ENCODE peak calls at places on chromosome 19, in seven cellular contexts. M is HFF-Myc, F is mesendoderm, A is retinal pigment epithelial cell, U is lower lobe of right lung, E is trophoblast cell, C is WERI-Rb-1. S is an unnamed sample.

GRCh38 chr19:13401388-13401787 is 104.9 kb downstream of the CACNA1A start:
- DNase-seq in M (peak), F (peak), A (no peak), U (no peak), E (no peak), C (no peak), S (peak)

GRCh38 chr19:28075229-28075628 is 1137.7 kb downstream of the UQCRFS1 start:
- DNase-seq in M (no peak), F (no peak), A (no peak), U (no peak), E (no peak), C (no peak), S (no peak)

GRCh38 chr19:36963262-36963661 is 47.1 kb downstream of the ZNF568 start:
- DNase-seq in M (no peak), F (no peak), A (no peak), U (no peak), E (no peak), C (no peak), S (no peak)

GRCh38 chr19:1754651-1755466 is 1.6 kb downstream of the ONECUT3 start:
- DNase-seq in M (no peak), F (no peak), A (no peak), U (no peak), E (no peak), C (peak), S (no peak)

GRCh38 chr19:10006335-10006708 is 4.0 kb downstream of the COL5A3 start:
- DNase-seq in M (no peak), F (no peak), A (no peak), U (no peak), E (no peak), C (no peak), S (no peak)

GRCh38 chr19:53907193-53907581 is 1.9 kb upstream of the CACNG7 start:
- DNase-seq in M (no peak), F (no peak), A (no peak), U (no peak), E (no peak), C (no peak), S (no peak)

GRCh38 chr19:54035215-54036178 is 28.2 kb downstream of the VSTM1 start:
- DNase-seq in M (peak), F (peak), A (no peak), U (no peak), E (peak), C (no peak), S (no peak)

GRCh38 chr19:54462713-54463530 is 656 bp downstream of the LENG9 start:
- DNase-seq in M (no peak), F (peak), A (no peak), U (peak), E (peak), C (peak), S (no peak)

GRCh38 chr19:33781996-33782395 is 14.7 kb upstream of the KCTD15 start:
- DNase-seq in M (no peak), F (no peak), A (no peak), U (no peak), E (no peak), C (no peak), S (no peak)

GRCh38 chr19:58252102-58252685 is 23.5 kb downstream of the ZNF544 start:
- DNase-seq in M (no peak), F (peak), A (no peak), U (no peak), E (no peak), C (no peak), S (no peak)

GRCh38 chr19:5697022-5697889 is 7.2 kb downstream of the RPL36 start:
- DNase-seq in M (no peak), F (no peak), A (no peak), U (no peak), E (no peak), C (no peak), S (no peak)

GRCh38 chr19:888615-889385 is 4.2 kb downstream of the MED16 start:
- DNase-seq in M (no peak), F (no peak), A (no peak), U (no peak), E (no peak), C (peak), S (no peak)

GRCh38 chr19:11034449-11035213 is 54.6 kb upstream of the LDLR start:
- DNase-seq in M (no peak), F (no peak), A (no peak), U (no peak), E (no peak), C (no peak), S (no peak)

GRCh38 chr19:7673995-7674667 is 2.8 kb upstream of the MCEMP1 start:
- DNase-seq in M (peak), F (peak), A (no peak), U (peak), E (peak), C (peak), S (no peak)
- H3K4me3 ChIP-seq in M (no peak), F (no peak), A (no peak), U (no peak), E (no peak), C (no peak), S (no peak)

DNA sequence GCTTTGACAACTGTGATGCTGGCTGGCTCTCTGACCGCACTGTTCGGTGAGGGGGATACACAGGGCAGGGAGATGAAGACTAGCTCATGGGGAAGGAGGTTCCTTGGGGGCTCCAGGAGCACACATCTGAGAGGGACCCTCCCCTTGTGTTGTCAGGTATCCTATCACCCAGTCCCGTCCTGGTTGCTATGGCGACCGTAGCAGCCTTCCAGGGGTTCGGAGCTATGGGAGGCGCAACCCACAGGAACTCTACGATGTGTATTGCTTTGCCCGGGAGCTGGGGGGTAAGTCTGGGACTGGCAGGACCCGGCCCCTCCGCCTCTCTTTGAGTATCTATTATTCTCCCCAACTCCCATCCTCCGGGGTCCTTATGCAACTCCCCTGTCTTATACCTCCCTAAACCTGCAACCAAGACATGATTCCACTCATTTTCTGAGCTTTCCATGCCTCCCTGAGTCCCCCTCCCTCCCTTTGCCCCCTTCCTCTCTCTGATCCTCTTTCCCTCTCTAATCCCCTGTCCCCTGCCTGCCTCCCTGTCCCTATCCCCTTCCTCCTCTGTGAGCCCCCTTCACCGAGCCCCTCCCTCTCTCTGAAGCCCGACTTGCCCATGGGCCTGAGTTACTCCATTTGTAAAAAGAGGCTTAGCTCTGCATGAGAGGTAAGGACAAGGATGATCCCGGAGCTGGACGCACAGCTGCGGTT is 12.5 kb downstream of the NCAN start:
- DNase-seq in M (no peak), F (no peak), A (no peak), U (no peak), E (no peak), C (peak), S (no peak)
- H3K4me3 ChIP-seq in M (no peak), F (no peak), A (no peak), U (peak), E (no peak), C (peak), S (no peak)

DNA sequence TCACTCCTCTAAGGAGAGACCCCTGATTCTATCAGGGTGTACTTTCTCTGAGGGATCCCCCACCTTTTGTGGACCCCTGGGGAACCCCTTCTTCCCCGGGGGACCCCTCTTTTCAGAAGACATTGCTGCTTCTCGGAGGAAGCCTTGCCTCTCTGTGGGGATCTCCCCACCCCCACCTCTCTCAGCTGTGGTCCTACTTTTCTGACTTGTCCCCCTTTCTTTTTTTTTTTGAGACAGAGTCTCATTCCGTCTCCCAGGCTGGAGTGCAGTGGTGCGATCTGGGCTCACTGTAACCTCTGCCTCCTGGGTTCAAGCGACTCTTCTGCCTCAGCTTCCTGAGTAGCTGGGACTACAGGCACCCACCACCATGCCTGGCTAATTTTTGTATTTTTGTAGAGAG is 18.4 kb upstream of the GATAD2A start:
- DNase-seq in M (no peak), F (no peak), A (no peak), U (no peak), E (no peak), C (no peak), S (no peak)
- H3K4me3 ChIP-seq in M (peak), F (no peak), A (peak), U (peak), E (no peak), C (peak), S (peak)

DNA sequence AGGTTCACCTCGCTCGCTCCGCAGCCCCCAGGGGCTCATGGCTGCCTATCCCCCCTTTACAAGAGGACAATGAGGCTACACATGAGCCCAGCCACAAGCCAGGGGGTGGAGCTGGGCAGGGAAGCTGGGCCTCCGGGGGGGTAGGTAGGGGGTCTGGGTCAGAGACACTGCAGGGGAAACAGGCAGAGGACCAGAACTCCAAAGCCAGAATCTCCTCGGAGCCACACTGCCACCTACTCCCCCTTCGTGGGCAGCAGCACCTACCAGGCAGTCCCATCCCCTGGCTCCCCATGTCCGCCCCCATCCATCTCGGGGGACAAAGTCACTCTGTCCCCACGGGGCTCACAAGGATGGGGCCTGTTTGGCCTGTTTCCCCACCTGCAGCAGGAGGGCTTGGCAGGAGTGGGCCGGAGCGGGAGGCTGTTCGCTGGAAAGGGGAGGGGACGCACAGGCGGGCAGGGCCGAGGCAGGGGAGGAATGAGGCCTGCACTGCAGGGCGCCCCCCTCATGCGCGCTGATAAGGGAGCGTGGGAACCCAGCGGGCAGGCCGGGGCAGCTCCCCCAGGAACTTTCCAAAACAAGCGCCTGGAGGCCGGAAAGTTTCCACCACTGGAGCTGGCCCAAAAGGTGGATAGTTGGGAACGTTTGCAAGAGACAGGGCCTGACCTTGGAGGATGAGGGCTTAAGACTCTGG is 545 bp upstream of the ISYNA1 start:
- DNase-seq in M (no peak), F (peak), A (no peak), U (no peak), E (peak), C (peak), S (no peak)
- H3K4me3 ChIP-seq in M (peak), F (no peak), A (peak), U (peak), E (peak), C (peak), S (peak)

GRCh38 chr19:49581007-49581508 is at the start of gene PRRG2:
- DNase-seq in M (no peak), F (peak), A (no peak), U (peak), E (no peak), C (no peak), S (no peak)
- H3K4me3 ChIP-seq in M (peak), F (peak), A (peak), U (peak), E (peak), C (peak), S (peak)

GRCh38 chr19:49875177-49875576 is 2.0 kb downstream of the AKT1S1 start:
- DNase-seq in M (no peak), F (no peak), A (no peak), U (no peak), E (no peak), C (no peak), S (no peak)
- H3K4me3 ChIP-seq in M (peak), F (no peak), A (peak), U (peak), E (peak), C (peak), S (peak)

DNA sequence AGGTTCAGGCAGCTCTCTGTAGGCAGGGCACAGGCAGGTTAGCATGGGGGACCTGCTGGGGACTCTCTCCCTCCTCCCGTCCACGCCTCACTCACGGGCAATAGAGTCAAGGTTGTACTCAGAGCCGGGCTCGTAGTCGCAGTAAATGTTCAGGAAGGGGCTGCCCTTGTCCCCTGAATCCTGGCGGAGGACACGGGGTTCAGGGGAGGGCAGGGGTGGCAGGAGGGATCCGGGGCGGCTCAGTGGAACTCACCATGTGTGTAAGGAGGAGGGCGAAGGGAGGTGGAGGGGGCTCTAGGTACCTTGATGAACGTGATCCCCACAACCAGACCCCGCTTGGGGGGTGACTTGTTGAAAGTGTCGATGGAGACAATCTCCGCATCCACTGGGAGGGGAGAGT is 819 bp downstream of the KPTN start:
- DNase-seq in M (no peak), F (no peak), A (no peak), U (no peak), E (no peak), C (no peak), S (no peak)
- H3K4me3 ChIP-seq in M (peak), F (no peak), A (peak), U (peak), E (no peak), C (no peak), S (peak)

DNA sequence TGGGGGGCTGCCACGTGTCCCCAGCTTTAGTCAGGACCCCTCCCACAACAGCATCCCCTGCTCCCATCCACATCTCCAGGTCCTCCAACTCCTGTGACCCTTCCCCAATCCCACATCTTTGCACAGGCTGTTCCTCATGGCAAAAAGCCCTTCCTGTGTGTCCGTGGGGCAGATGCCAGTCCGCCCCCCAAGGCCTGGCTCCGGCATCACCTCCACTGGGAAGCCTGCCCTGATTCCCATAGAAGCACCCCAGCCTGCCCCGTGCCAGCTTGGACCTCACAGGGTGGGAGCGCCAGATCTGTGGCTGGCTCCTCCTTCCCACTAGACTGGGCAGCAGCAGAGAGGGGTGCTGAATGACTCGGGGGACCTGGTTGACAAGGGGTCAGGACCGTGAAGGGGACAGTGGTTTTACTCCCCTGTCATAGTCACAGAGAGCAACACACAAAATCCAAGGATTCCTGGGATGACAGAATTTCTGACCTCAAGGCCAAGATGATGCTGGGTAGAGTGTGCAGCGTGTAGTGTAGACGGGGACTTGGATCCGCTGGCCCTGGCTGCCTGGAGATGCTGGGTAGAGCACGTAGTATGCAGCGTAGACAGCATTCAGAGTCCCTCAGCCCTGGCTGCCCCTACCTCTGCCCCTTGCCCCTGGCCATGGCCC is 13.3 kb downstream of the KLF2 start:
- DNase-seq in M (no peak), F (no peak), A (no peak), U (no peak), E (no peak), C (no peak), S (no peak)
- H3K4me3 ChIP-seq in M (no peak), F (no peak), A (no peak), U (peak), E (no peak), C (no peak), S (no peak)

S was measured in epithelial cell of proximal tubule.